ENCODE peak calls at places on chromosomes 1 and 21, in nine cellular contexts. One of them, this sample, is unnamed.

GRCh38 chr1:245045087-245045881 is 109.5 kb upstream of the KIF26B start:
- DNase-seq in endothelial cell: no peak
- DNase-seq in GM06990: no peak
- DNase-seq in HFF-Myc: no peak
- DNase-seq in astrocyte: peak; percentile 17
- DNase-seq in GM13976: no peak
- DNase-seq in transverse colon: peak; percentile 75
- DNase-seq in heart left ventricle: peak; percentile 51
- DNase-seq in neural crest cell: no peak
- DNase-seq in this sample: no peak

GRCh38 chr1:8216005-8216404 is 101.9 kb upstream of the SLC45A1 start:
- DNase-seq in astrocyte: no peak
- DNase-seq in GM13976: no peak
- DNase-seq in transverse colon: no peak
- DNase-seq in heart left ventricle: no peak
- DNase-seq in neural crest cell: no peak
- DNase-seq in HFF-Myc: no peak
- DNase-seq in endothelial cell: no peak
- DNase-seq in GM06990: no peak
- DNase-seq in this sample: no peak

GRCh38 chr1:244112646-244113045 is 61.6 kb downstream of the ZBTB18 start:
- DNase-seq in GM13976: no peak
- DNase-seq in neural crest cell: no peak
- DNase-seq in GM06990: no peak
- DNase-seq in heart left ventricle: no peak
- DNase-seq in HFF-Myc: no peak
- DNase-seq in endothelial cell: no peak
- DNase-seq in transverse colon: no peak
- DNase-seq in astrocyte: peak; percentile 93
- DNase-seq in this sample: no peak

GRCh38 chr1:112937495-112937894 is 18.5 kb downstream of the SLC16A1 start:
- DNase-seq in GM13976: no peak
- DNase-seq in neural crest cell: no peak
- DNase-seq in GM06990: no peak
- DNase-seq in transverse colon: no peak
- DNase-seq in endothelial cell: no peak
- DNase-seq in HFF-Myc: no peak
- DNase-seq in astrocyte: no peak
- DNase-seq in heart left ventricle: no peak
- DNase-seq in this sample: no peak

GRCh38 chr1:4101434-4102150 is 201.5 kb upstream of the C1orf174 start:
- DNase-seq in neural crest cell: no peak
- DNase-seq in GM06990: no peak
- DNase-seq in HFF-Myc: no peak
- DNase-seq in heart left ventricle: no peak
- DNase-seq in GM13976: no peak
- DNase-seq in endothelial cell: no peak
- DNase-seq in astrocyte: no peak
- DNase-seq in transverse colon: no peak
- DNase-seq in this sample: no peak

GRCh38 chr1:202684716-202685115 is 25.5 kb downstream of the SYT2 start:
- DNase-seq in endothelial cell: no peak
- DNase-seq in GM13976: no peak
- DNase-seq in neural crest cell: no peak
- DNase-seq in transverse colon: no peak
- DNase-seq in GM06990: no peak
- DNase-seq in HFF-Myc: no peak
- DNase-seq in heart left ventricle: no peak
- DNase-seq in astrocyte: no peak
- DNase-seq in this sample: no peak

GRCh38 chr21:44969965-44970755 is 30.3 kb downstream of the SLX9 start:
- DNase-seq in heart left ventricle: no peak
- DNase-seq in HFF-Myc: no peak
- DNase-seq in endothelial cell: no peak
- DNase-seq in GM13976: no peak
- DNase-seq in transverse colon: no peak
- DNase-seq in astrocyte: peak; percentile 37
- DNase-seq in GM06990: no peak
- DNase-seq in neural crest cell: no peak
- DNase-seq in this sample: no peak

GRCh38 chr1:212234431-212235298 is 50.5 kb upstream of the PPP2R5A start:
- DNase-seq in HFF-Myc: peak; percentile 80
- DNase-seq in endothelial cell: no peak
- DNase-seq in heart left ventricle: peak; percentile 59
- DNase-seq in GM13976: peak; percentile 71
- DNase-seq in astrocyte: peak; percentile 95
- DNase-seq in transverse colon: no peak
- DNase-seq in GM06990: no peak
- DNase-seq in neural crest cell: no peak
- DNase-seq in this sample: peak; percentile 93

GRCh38 chr21:46127239-46128105 is 27.9 kb downstream of the FTCD start:
- DNase-seq in GM13976: no peak
- DNase-seq in heart left ventricle: peak; percentile 18
- DNase-seq in HFF-Myc: no peak
- DNase-seq in neural crest cell: no peak
- DNase-seq in endothelial cell: no peak
- DNase-seq in transverse colon: no peak
- DNase-seq in astrocyte: no peak
- DNase-seq in GM06990: no peak
- DNase-seq in this sample: no peak

GRCh38 chr1:25876693-25877077 is 1.2 kb upstream of the PAQR7 start:
- DNase-seq in neural crest cell: no peak
- DNase-seq in transverse colon: no peak
- DNase-seq in GM13976: no peak
- DNase-seq in astrocyte: no peak
- DNase-seq in endothelial cell: no peak
- DNase-seq in HFF-Myc: no peak
- DNase-seq in heart left ventricle: no peak
- DNase-seq in GM06990: no peak
- DNase-seq in this sample: no peak

GRCh38 chr1:51636765-51637522 is 20.1 kb downstream of the OSBPL9 start:
- DNase-seq in heart left ventricle: no peak
- DNase-seq in GM13976: no peak
- DNase-seq in transverse colon: peak; percentile 33
- DNase-seq in GM06990: no peak
- DNase-seq in endothelial cell: no peak
- DNase-seq in astrocyte: peak; percentile 87
- DNase-seq in HFF-Myc: no peak
- DNase-seq in neural crest cell: no peak
- DNase-seq in this sample: peak; percentile 66

DNA sequence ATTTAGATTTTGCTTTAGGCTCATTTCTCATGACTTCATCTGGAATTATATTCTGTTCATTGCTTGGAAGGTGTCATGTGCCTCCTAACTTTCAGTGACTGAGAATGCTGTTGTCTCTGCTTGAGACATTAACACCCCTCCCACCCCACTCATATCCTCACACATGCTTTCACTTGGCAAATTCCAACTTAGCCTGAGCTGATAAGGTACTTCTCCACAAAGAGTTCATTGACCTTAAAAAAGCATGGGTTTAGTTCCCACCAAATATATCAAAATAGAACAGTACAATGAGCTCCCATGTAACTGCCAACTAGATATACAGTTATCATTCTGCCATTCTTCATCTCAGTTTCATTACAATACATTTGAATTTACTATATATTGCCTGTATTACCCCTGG is 576.5 kb upstream of the ADGRL2 start:
- DNase-seq in GM06990: no peak
- DNase-seq in GM13976: no peak
- DNase-seq in HFF-Myc: no peak
- DNase-seq in endothelial cell: no peak
- DNase-seq in astrocyte: no peak
- DNase-seq in neural crest cell: no peak
- DNase-seq in heart left ventricle: no peak
- DNase-seq in transverse colon: no peak
- DNase-seq in this sample: no peak
- TF ChIP-seq CTCF in GM06990: no peak
- TF ChIP-seq CTCF in GM13976: no peak
- TF ChIP-seq CTCF in HFF-Myc: no peak
- TF ChIP-seq CTCF in endothelial cell: no peak
- TF ChIP-seq CTCF in astrocyte: no peak
- TF ChIP-seq CTCF in neural crest cell: no peak
- TF ChIP-seq CTCF in heart left ventricle: no peak
- TF ChIP-seq CTCF in transverse colon: no peak
- TF ChIP-seq CTCF in this sample: no peak

GRCh38 chr1:10384219-10384618 is 14.6 kb upstream of the PGD start:
- DNase-seq in transverse colon: no peak
- DNase-seq in endothelial cell: no peak
- DNase-seq in GM06990: no peak
- DNase-seq in neural crest cell: no peak
- DNase-seq in HFF-Myc: no peak
- DNase-seq in heart left ventricle: no peak
- DNase-seq in GM13976: no peak
- DNase-seq in astrocyte: no peak
- DNase-seq in this sample: no peak
- TF ChIP-seq CTCF in transverse colon: no peak
- TF ChIP-seq CTCF in endothelial cell: no peak
- TF ChIP-seq CTCF in GM06990: no peak
- TF ChIP-seq CTCF in neural crest cell: no peak
- TF ChIP-seq CTCF in HFF-Myc: no peak
- TF ChIP-seq CTCF in heart left ventricle: no peak
- TF ChIP-seq CTCF in GM13976: no peak
- TF ChIP-seq CTCF in astrocyte: no peak
- TF ChIP-seq CTCF in this sample: no peak

DNA sequence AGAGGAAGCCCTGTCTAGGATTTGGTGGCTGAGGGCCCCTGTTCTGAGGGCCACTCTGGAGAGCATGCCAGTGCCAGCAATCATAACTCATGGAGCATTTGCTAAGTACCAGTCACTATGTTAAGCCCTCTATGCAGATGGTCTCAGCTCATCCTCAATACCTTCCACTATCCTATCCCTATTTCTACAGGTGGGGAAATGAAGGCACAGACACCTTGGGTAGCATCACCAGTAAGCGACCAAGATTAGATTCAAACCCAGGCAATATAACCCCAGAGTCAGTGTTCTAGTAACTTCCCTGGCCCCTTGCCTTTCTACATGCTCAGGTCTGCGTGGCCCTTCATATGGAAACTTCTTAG is 7.9 kb upstream of the NBPF1 start:
- DNase-seq in neural crest cell: no peak
- DNase-seq in GM06990: no peak
- DNase-seq in GM13976: no peak
- DNase-seq in heart left ventricle: no peak
- DNase-seq in astrocyte: no peak
- DNase-seq in transverse colon: no peak
- DNase-seq in endothelial cell: no peak
- DNase-seq in HFF-Myc: no peak
- DNase-seq in this sample: no peak
- TF ChIP-seq CTCF in neural crest cell: peak; percentile 59
- TF ChIP-seq CTCF in GM06990: no peak
- TF ChIP-seq CTCF in GM13976: no peak
- TF ChIP-seq CTCF in heart left ventricle: peak; percentile 26
- TF ChIP-seq CTCF in astrocyte: peak; percentile 0
- TF ChIP-seq CTCF in transverse colon: no peak
- TF ChIP-seq CTCF in endothelial cell: peak; percentile 77
- TF ChIP-seq CTCF in HFF-Myc: no peak
- TF ChIP-seq CTCF in this sample: no peak

GRCh38 chr1:205976708-205977107 is 26.5 kb downstream of the RAB7B start:
- DNase-seq in astrocyte: peak; percentile 62
- DNase-seq in HFF-Myc: no peak
- DNase-seq in transverse colon: no peak
- DNase-seq in GM13976: no peak
- DNase-seq in GM06990: no peak
- DNase-seq in heart left ventricle: peak; percentile 79
- DNase-seq in neural crest cell: no peak
- DNase-seq in endothelial cell: no peak
- DNase-seq in this sample: no peak
- TF ChIP-seq CTCF in astrocyte: no peak
- TF ChIP-seq CTCF in HFF-Myc: no peak
- TF ChIP-seq CTCF in transverse colon: no peak
- TF ChIP-seq CTCF in GM13976: no peak
- TF ChIP-seq CTCF in GM06990: no peak
- TF ChIP-seq CTCF in heart left ventricle: no peak
- TF ChIP-seq CTCF in neural crest cell: no peak
- TF ChIP-seq CTCF in endothelial cell: no peak
- TF ChIP-seq CTCF in this sample: no peak

DNA sequence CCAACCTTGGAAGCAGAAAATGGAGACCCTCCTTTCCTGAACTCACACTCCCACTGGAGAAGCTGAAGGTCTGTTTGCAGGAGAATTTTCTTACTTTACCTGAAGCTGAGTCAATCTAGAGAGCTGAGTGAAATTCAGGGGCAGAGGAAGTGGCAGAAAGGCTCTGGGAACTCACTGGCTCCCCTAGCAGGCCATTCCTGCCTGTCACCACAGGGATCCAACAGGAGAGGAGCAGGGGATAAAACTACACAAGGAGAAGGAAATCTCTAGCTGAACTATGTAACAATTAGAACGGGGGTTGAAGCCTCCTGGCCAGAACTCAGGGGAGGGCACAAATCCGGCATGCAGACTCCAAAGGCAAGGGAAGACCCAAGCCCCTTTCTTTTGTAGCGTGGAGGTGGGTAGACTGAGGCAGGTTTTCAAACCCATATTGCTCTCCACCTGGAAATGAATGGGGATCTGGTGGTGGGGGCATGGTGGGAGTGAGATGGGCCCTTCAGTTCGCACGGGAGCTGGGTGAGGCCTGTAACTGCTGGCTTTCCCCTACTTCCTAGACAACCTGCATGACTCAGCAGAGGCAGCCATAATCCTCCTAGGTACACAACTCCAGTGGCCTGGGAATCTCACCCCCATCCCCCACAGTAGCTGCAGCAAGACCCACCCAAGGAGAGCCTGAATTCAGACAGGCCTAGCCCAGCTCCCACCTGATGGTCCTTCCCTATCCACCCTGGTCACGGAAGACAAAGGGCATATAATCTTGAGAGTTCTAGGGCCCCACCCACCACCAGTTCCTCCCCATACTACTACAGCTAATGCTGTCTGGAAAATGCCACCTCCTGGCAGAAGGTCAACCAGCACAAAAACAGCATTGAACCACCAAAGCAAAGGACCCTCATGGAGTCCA is 158.1 kb downstream of the LTN1 start:
- DNase-seq in GM06990: no peak
- DNase-seq in neural crest cell: no peak
- DNase-seq in endothelial cell: no peak
- DNase-seq in heart left ventricle: no peak
- DNase-seq in transverse colon: peak; percentile 13
- DNase-seq in astrocyte: no peak
- DNase-seq in HFF-Myc: no peak
- DNase-seq in GM13976: no peak
- DNase-seq in this sample: no peak
- TF ChIP-seq CTCF in GM06990: no peak
- TF ChIP-seq CTCF in neural crest cell: no peak
- TF ChIP-seq CTCF in endothelial cell: no peak
- TF ChIP-seq CTCF in heart left ventricle: no peak
- TF ChIP-seq CTCF in transverse colon: no peak
- TF ChIP-seq CTCF in astrocyte: no peak
- TF ChIP-seq CTCF in HFF-Myc: peak; percentile 10
- TF ChIP-seq CTCF in GM13976: no peak
- TF ChIP-seq CTCF in this sample: no peak

DNA sequence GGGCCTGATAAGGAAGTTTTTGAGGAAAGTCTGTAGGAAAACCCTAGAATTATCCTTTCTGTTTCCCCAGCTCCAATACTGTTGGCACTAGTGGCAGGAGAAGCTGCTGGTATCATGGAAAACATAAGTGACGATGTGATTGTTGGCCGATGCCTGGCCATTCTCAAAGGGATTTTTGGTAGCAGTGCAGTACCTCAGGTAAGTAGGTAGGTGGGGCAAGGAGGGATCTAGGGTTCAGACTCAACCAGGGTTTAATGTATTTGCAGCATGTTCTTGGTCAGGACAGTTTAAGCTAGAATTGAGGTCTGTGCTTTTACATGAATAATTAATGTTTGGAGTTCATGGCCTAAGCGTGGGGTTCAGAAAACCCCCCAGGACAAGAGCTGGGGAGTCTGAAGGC is 62.1 kb downstream of the KDM1A start:
- DNase-seq in transverse colon: no peak
- DNase-seq in astrocyte: no peak
- DNase-seq in neural crest cell: no peak
- DNase-seq in endothelial cell: no peak
- DNase-seq in heart left ventricle: no peak
- DNase-seq in HFF-Myc: no peak
- DNase-seq in GM13976: no peak
- DNase-seq in GM06990: no peak
- DNase-seq in this sample: no peak
- TF ChIP-seq CTCF in transverse colon: no peak
- TF ChIP-seq CTCF in astrocyte: peak; percentile 25
- TF ChIP-seq CTCF in neural crest cell: peak; percentile 50
- TF ChIP-seq CTCF in endothelial cell: peak; percentile 47
- TF ChIP-seq CTCF in heart left ventricle: no peak
- TF ChIP-seq CTCF in HFF-Myc: no peak
- TF ChIP-seq CTCF in GM13976: no peak
- TF ChIP-seq CTCF in GM06990: no peak
- TF ChIP-seq CTCF in this sample: no peak

This sample was measured in AG09309.